ENCODE peak calls at places on chromosomes 6 and 20, in ten cellular contexts. Q is prostate gland, A is NB4, X is testis, S is tibial nerve, U is uterus, B is heart left ventricle, T is upper lobe of left lung, K is stomach, L is A549. N is an unnamed sample.

GRCh38 chr6:163533443-163533842 is 118.9 kb downstream of the QKI start:
- DNase-seq in A (peak; percentile 49), L (peak; percentile 35), K (no peak), T (no peak), Q (peak; percentile 10), U (no peak), B (no peak), X (no peak), S (no peak), N (no peak)

GRCh38 chr6:150734235-150734634 is 131.3 kb upstream of the MTHFD1L start:
- DNase-seq in B (no peak), U (no peak), A (no peak), S (no peak), L (no peak), K (no peak), T (no peak), Q (no peak), X (no peak), N (no peak)

GRCh38 chr20:64152906-64153305 is 11.3 kb upstream of the MYT1 start:
- DNase-seq in X (no peak), K (no peak), S (no peak), T (no peak), U (no peak), A (no peak), B (peak; percentile 4), Q (no peak), L (no peak), N (no peak)

GRCh38 chr6:133055527-133055966 is 185.6 kb upstream of the EYA4 start:
- DNase-seq in A (no peak), Q (no peak), X (no peak), U (no peak), S (no peak), B (no peak), L (no peak), T (no peak), K (no peak), N (no peak)

GRCh38 chr20:35232575-35232974 is 6.1 kb downstream of the MMP24 start:
- DNase-seq in A (no peak), S (no peak), L (no peak), T (peak; percentile 28), K (no peak), U (no peak), B (no peak), Q (no peak), X (no peak), N (no peak)

GRCh38 chr6:35300848-35301247 is 3.2 kb downstream of the DEF6 start:
- DNase-seq in T (peak; percentile 65), A (peak; percentile 68), X (no peak), L (no peak), Q (no peak), S (no peak), K (no peak), B (no peak), U (no peak), N (no peak)

GRCh38 chr20:16930656-16931055 is 182.5 kb downstream of the OTOR start:
- DNase-seq in L (no peak), X (no peak), T (no peak), U (no peak), B (no peak), Q (no peak), A (no peak), S (no peak), K (no peak), N (no peak)

GRCh38 chr20:11849270-11849920 is 68.3 kb upstream of the BTBD3 start:
- DNase-seq in B (no peak), X (no peak), T (no peak), A (no peak), S (no peak), U (no peak), K (no peak), L (no peak), Q (no peak), N (no peak)

GRCh38 chr6:93423542-93423941 is 4.2 kb upstream of the EPHA7 start:
- DNase-seq in L (no peak), X (peak; percentile 68), Q (peak; percentile 25), B (peak; percentile 17), S (peak; percentile 70), A (peak; percentile 69), T (no peak), K (no peak), U (peak; percentile 13), N (peak; percentile 37)

GRCh38 chr20:23362392-23363256 is 642 bp downstream of the GZF1 start:
- DNase-seq in A (peak; percentile 86), K (peak; percentile 44), X (peak; percentile 47), S (peak; percentile 30), B (peak; percentile 69), L (no peak), T (peak; percentile 80), U (no peak), Q (peak; percentile 28), N (peak; percentile 82)

GRCh38 chr6:17938885-17939284 is 48.5 kb downstream of the KIF13A start:
- DNase-seq in S (no peak), Q (no peak), T (no peak), L (no peak), K (no peak), X (no peak), A (no peak), U (no peak), B (no peak), N (no peak)

GRCh38 chr20:63537525-63538203 is 488 bp upstream of the PTK6 start:
- DNase-seq in K (peak; percentile 96), S (peak; percentile 71), T (peak; percentile 97), U (peak; percentile 79), A (peak; percentile 94), B (peak; percentile 90), Q (peak; percentile 64), L (peak; percentile 100), X (peak; percentile 73), N (peak; percentile 78)

GRCh38 chr20:45792513-45793118 is 862 bp downstream of the DNTTIP1 start:
- DNase-seq in U (no peak), X (no peak), S (no peak), K (no peak), L (no peak), Q (no peak), T (no peak), A (peak; percentile 61), B (peak; percentile 39), N (no peak)

GRCh38 chr20:45791668-45792512 is at the start of the genes DNTTIP1 and WFDC3:
- DNase-seq in T (peak; percentile 92), U (peak; percentile 92), X (peak; percentile 94), Q (peak; percentile 81), S (peak; percentile 82), L (peak; percentile 76), B (peak; percentile 96), K (peak; percentile 92), A (peak; percentile 95), N (peak; percentile 95)

GRCh38 chr20:45798935-45799642 is 7.3 kb downstream of the DNTTIP1 start:
- DNase-seq in L (peak; percentile 66), X (peak; percentile 80), U (peak; percentile 51), K (peak; percentile 67), Q (no peak), B (no peak), T (peak; percentile 59), S (peak; percentile 85), A (peak; percentile 75), N (peak; percentile 66)

GRCh38 chr20:45801851-45802250 is 10.1 kb downstream of the DNTTIP1 start:
- DNase-seq in Q (no peak), L (no peak), B (no peak), K (no peak), A (no peak), X (no peak), T (no peak), U (no peak), S (no peak), N (no peak)

GRCh38 chr20:45796336-45797070 is 4.7 kb downstream of the DNTTIP1 start:
- DNase-seq in Q (no peak), U (no peak), X (no peak), K (no peak), T (no peak), A (no peak), L (no peak), S (no peak), B (no peak), N (no peak)
- TF ChIP-seq POLR2A in Q (no peak), U (no peak), X (no peak), K (no peak), T (no peak), A (no peak), L (no peak), S (no peak), B (no peak), N (no peak)

DNA sequence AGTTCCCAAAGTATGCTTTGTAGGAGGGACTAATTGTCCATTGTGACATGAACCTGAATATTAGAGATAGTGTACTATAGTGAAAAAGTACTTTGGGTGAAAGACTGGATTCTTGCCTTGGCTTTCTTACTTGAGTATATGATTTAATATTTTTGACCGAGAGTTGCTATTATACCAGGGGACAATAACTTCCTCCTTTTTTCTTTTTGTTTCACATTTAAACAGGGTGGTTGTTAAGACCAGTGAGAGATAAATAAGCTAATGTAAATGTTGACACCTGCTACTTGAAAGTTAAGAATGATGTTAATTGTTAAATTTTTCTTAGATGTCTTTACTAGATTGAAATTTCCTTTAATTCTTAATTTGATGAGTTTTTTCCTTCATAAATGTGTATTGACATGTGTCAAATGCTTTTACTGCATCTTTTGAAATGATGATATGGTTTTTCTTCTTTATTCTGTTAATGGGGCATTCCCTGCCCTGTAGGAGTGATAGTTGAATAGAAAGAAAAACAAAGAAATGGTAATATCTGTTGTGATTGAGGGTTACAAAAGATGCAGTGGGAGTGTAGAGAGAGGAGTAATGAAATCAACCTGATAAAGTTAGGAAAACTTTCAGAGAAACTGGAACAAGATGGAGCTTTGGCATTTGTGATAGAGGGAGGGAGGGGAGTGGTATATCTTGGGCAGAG is 48.4 kb downstream of the ZFAND3 start:
- DNase-seq in U (no peak), L (no peak), X (no peak), Q (no peak), K (no peak), A (no peak), T (no peak), B (no peak), S (no peak), N (no peak)
- TF ChIP-seq POLR2A in U (no peak), L (no peak), X (no peak), Q (no peak), K (no peak), A (no peak), T (no peak), B (no peak), S (no peak), N (no peak)

GRCh38 chr20:543369-544152 is at the start of gene CSNK2A1:
- DNase-seq in B (peak; percentile 96), U (peak; percentile 97), L (peak; percentile 97), T (peak; percentile 95), K (peak; percentile 95), X (peak; percentile 96), A (peak; percentile 97), Q (peak; percentile 92), S (peak; percentile 92), N (peak; percentile 95)
- TF ChIP-seq POLR2A in B (peak; percentile 33), U (peak; percentile 80), L (peak; percentile 94), T (no peak), K (no peak), X (peak; percentile 65), A (peak; percentile 94), Q (peak; percentile 94), S (peak; percentile 82), N (peak; percentile 94)

DNA sequence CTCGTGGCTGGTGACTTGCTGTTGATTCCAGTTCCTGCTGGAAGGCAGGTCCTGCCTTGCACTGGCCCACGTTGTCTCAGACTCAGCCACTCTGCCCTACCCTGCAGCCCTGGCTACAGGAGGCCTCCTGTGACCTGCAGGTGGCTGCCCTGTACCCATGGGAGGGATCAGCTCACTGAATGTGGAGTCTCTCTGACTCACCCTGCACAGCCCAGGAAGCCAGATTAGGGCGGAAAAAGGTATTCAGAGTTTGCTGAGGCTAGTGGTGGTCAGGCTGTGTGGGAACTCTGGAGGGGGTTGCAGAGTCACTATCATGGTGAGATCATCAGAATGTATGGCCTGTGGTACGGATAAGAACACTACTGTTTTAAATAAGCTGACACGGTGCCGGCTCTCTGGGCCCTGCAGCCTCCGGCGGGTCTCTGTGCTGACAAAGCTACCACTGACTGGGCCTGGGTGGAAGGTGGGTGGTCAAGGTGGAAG is 24.7 kb upstream of the PYGB start:
- DNase-seq in L (peak; percentile 97), K (peak; percentile 69), B (no peak), Q (no peak), T (no peak), U (no peak), A (peak; percentile 90), S (no peak), X (no peak), N (peak; percentile 49)
- TF ChIP-seq POLR2A in L (no peak), K (no peak), B (no peak), Q (no peak), T (no peak), U (no peak), A (no peak), S (no peak), X (no peak), N (no peak)

N was measured in adrenal gland.